ENCODE peak calls at places on chromosomes 7 and 10, in five cellular contexts. S is HepG2, G is K562, L is endothelial cell of umbilical vein, B is GM12878. K is an unnamed sample. For H3K4me1, the result is how much of the 10 kb centered on the place peaks cover.

GRCh38 chr10:86056632-86057031 is 310.0 kb downstream of the GRID1 start:
- DNase-seq in G (no peak), S (no peak), B (no peak), L (no peak), K (no peak)

GRCh38 chr10:5293691-5294550 is 70.8 kb upstream of the UCN3 start:
- DNase-seq in S (peak), G (peak), L (peak), B (no peak), K (peak)

GRCh38 chr10:96468845-96469244 is 44.9 kb downstream of the TLL2 start:
- DNase-seq in G (no peak), B (no peak), L (no peak), S (no peak), K (no peak)

GRCh38 chr7:131040467-131040932 is 287.2 kb upstream of the MKLN1 start:
- DNase-seq in G (peak), B (no peak), L (peak), S (peak), K (peak)

GRCh38 chr7:102426268-102427031 is 6.9 kb upstream of the ORAI2 start:
- DNase-seq in G (no peak), B (peak), S (no peak), L (no peak), K (no peak)

GRCh38 chr10:132516771-132517725 is 20.5 kb upstream of the INPP5A start:
- DNase-seq in L (peak), S (peak), G (peak), B (no peak), K (peak)

GRCh38 chr10:110527731-110528171 is 30.0 kb downstream of the DUSP5 start:
- DNase-seq in B (no peak), S (peak), G (no peak), L (peak), K (no peak)

GRCh38 chr7:30996883-30997282 is 33.1 kb downstream of the GHRHR start:
- DNase-seq in S (no peak), B (no peak), L (no peak), G (no peak), K (no peak)

GRCh38 chr10:62614389-62615157 is 189.9 kb upstream of the ADO start:
- DNase-seq in B (peak), S (no peak), L (no peak), G (no peak), K (no peak)

GRCh38 chr7:55190511-55191160 is 171.8 kb downstream of the EGFR start:
- DNase-seq in S (no peak), L (no peak), G (no peak), B (no peak), K (no peak)

GRCh38 chr7:149823191-149823630 is 15.0 kb upstream of the ZNF862 start:
- DNase-seq in L (no peak), B (no peak), S (no peak), G (no peak), K (no peak)

GRCh38 chr10:101358706-101359300 is 4.8 kb downstream of the BTRC start:
- DNase-seq in G (no peak), B (no peak), L (no peak), S (no peak), K (no peak)

GRCh38 chr7:123656544-123657303 is 1.1 kb downstream of the LMOD2 start:
- DNase-seq in B (no peak), G (no peak), S (no peak), L (no peak), K (no peak)

GRCh38 chr7:71237945-71238344 is 106.0 kb downstream of the GALNT17 start:
- DNase-seq in L (no peak), B (no peak), S (no peak), G (no peak), K (no peak)

GRCh38 chr7:20033621-20034200 is 183.5 kb downstream of the MACC1 start:
- DNase-seq in B (no peak), L (no peak), S (no peak), G (no peak), K (no peak)

GRCh38 chr7:36034020-36034419 is 119.0 kb upstream of the EEPD1 start:
- DNase-seq in L (no peak), G (no peak), S (no peak), B (no peak), K (peak)

GRCh38 chr7:756928-757560 is 30.0 kb upstream of the PRKAR1B start:
- DNase-seq in L (no peak), S (no peak), G (no peak), B (no peak), K (no peak)

GRCh38 chr10:77537720-77538373 is 99.8 kb downstream of the KCNMA1 start:
- DNase-seq in L (no peak), B (no peak), G (no peak), S (no peak), K (no peak)

DNA sequence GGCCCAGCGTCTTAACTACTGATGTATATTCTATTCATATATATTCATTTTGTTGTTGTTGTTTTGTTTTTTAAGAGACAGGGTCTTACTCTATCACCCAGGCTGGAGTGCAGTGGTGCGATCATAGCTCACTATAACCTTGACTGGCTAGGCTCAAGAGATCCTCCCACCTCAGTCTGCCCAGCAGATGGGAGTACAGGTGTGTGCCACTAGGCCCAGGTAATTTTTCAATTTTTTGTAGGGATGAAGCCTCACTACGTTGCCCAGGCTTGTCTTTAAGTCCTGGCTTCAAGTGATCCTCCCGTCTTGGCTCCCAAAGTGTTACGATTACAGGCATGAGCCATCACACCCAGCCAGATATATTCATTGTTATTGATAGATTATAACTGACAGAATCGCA is 12.9 kb upstream of the STN1 start:
- DNase-seq in B (no peak), G (no peak), L (no peak), S (no peak), K (no peak)
- H3K4me1 ChIP-seq in B (under half), G (under half), L (under half), S (under half), K (under half)

DNA sequence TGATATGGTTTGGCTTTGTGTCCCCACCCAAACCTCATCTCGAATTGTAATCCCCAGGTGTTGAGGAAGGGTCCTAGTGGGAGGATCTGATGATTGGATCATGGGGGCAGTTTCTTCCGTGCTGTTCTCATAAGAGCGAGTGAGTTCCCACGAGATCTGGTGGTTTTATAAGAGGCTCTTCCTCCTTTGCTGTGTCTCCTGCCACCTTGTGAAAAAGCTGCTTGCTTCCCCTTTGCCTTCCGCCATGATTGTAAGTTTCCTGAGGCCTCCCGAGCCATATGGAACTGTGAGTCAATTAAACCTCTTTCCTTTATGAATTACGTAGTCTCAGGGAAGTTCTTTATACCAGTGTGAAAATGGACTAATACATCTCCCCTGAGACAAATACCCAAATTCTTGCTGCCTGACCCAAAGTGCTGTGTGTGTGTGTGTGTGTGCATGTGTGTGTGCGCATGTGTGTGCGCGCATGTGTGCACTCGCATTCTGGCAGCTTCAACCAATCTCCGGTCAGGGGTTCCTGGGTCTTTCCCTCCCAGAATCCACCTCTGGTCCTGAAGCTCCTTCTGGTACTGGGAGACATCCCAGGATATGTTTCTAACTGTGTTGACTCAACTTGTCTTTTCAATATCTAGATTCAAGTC is 98.1 kb upstream of the LRRC4 start:
- DNase-seq in B (no peak), L (no peak), S (no peak), G (no peak), K (no peak)
- TF ChIP-seq MYC in B (no peak), L (no peak), S (no peak), G (peak), K (no peak)

GRCh38 chr7:151129882-151130591 is 37.5 kb downstream of the GBX1 start:
- DNase-seq in L (no peak), S (no peak), G (no peak), B (no peak), K (no peak)

GRCh38 chr7:151132461-151133205 is 34.9 kb downstream of the GBX1 start:
- DNase-seq in B (no peak), G (no peak), L (no peak), S (no peak), K (no peak)

GRCh38 chr7:151131622-151132293 is 35.7 kb downstream of the GBX1 start:
- DNase-seq in S (no peak), L (no peak), B (no peak), G (no peak), K (no peak)

GRCh38 chr7:151130741-151131157 is 36.7 kb downstream of the GBX1 start:
- DNase-seq in L (no peak), B (no peak), G (no peak), S (no peak), K (no peak)

DNA sequence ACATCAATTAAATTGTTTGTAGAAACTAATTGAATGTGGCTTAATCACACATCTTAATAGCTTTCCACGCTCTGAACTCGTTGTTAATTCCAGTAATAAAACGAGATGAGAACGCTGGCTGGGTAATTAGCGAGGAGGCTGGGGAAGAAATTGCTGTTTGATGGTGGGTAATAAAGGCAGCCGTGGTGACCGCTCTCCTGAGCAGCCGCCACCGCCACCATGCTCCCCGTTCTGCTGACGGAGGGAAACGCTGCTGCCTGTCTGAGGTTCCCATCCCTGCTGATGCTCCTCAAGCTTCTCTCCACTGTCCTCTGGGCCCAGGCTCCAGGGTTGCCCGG is 36.2 kb downstream of the GBX1 start:
- DNase-seq in G (no peak), L (no peak), B (no peak), S (no peak), K (no peak)
- H3K4me1 ChIP-seq in G (under half), L (under half), B (under half), S (under half), K (under half)

GRCh38 chr7:97733276-97734206 is 1.7 kb downstream of the TAC1 start:
- DNase-seq in S (no peak), B (no peak), L (no peak), G (no peak), K (no peak)
- TF ChIP-seq MYC in S (no peak), B (no peak), L (no peak), G (no peak), K (no peak)

GRCh38 chr10:69864321-69864720 is 62.6 kb downstream of the COL13A1 start:
- DNase-seq in L (peak), G (no peak), B (no peak), S (no peak), K (no peak)

GRCh38 chr10:69865450-69865849 is 63.7 kb downstream of the COL13A1 start:
- DNase-seq in S (no peak), B (no peak), G (no peak), L (no peak), K (no peak)

GRCh38 chr10:69863580-69863979 is 61.9 kb downstream of the COL13A1 start:
- DNase-seq in L (peak), S (no peak), G (no peak), B (no peak), K (no peak)

GRCh38 chr10:69861251-69862240 is 59.8 kb downstream of the COL13A1 start:
- DNase-seq in L (peak), S (peak), B (no peak), G (peak), K (peak)

GRCh38 chr10:69862882-69863530 is 61.3 kb downstream of the COL13A1 start:
- DNase-seq in L (no peak), G (no peak), B (no peak), S (no peak), K (no peak)
- H3K4me1 ChIP-seq in L (half or more), G (under half), B (under half), S (under half), K (under half)